ENCODE peak calls at places on chromosomes 5 and 9, in nine cellular contexts. C is HCT116, A is A549, Y is IMR-90, F is cardiac muscle cell, E is uterus, R is neural progenitor cell, P is HepG2, W is suprapubic skin. D is an unnamed sample.

GRCh38 chr5:149672701-149673455 is 57.2 kb upstream of the PPARGC1B start:
- DNase-seq in F (no peak), E (no peak), R (no peak), C (no peak), W (no peak), P (no peak), Y (no peak), A (no peak), D (no peak)

GRCh38 chr9:135907006-135907434 is 326 bp downstream of the CAMSAP1 start:
- DNase-seq in W (peak; percentile 58), A (no peak), R (peak; percentile 89), E (peak; percentile 33), C (no peak), F (peak; percentile 57), Y (peak; percentile 28), P (no peak), D (no peak)

GRCh38 chr5:150618588-150619281 is 21.7 kb upstream of the SYNPO start:
- DNase-seq in F (peak; percentile 94), A (no peak), P (no peak), W (no peak), E (peak; percentile 54), R (no peak), C (no peak), Y (peak; percentile 62), D (peak; percentile 84)

GRCh38 chr5:179234563-179235135 is 110.6 kb downstream of the ADAMTS2 start:
- DNase-seq in E (no peak), R (no peak), C (no peak), A (no peak), P (no peak), W (peak; percentile 27), Y (no peak), F (no peak), D (peak; percentile 40)

GRCh38 chr5:4540375-4541173 is 599.6 kb upstream of the ADAMTS16 start:
- DNase-seq in R (no peak), E (no peak), W (no peak), P (no peak), F (no peak), C (no peak), Y (no peak), A (no peak), D (no peak)

GRCh38 chr5:158519433-158520025 is 580.2 kb downstream of the EBF1 start:
- DNase-seq in E (no peak), W (no peak), C (no peak), Y (no peak), P (peak; percentile 75), A (no peak), R (no peak), F (no peak), D (no peak)

GRCh38 chr5:26492835-26493459 is 545.4 kb downstream of the CDH9 start:
- DNase-seq in F (no peak), C (no peak), P (no peak), A (no peak), W (no peak), R (no peak), Y (no peak), E (no peak), D (no peak)

GRCh38 chr9:71762900-71763653 is 5.2 kb downstream of the CEMIP2 start:
- DNase-seq in A (peak; percentile 71), W (no peak), F (peak; percentile 50), Y (peak; percentile 84), P (peak; percentile 82), C (no peak), R (no peak), E (no peak), D (no peak)

GRCh38 chr5:312845-313244 is 8.7 kb upstream of the AHRR start:
- DNase-seq in Y (no peak), P (no peak), A (no peak), C (no peak), E (no peak), R (no peak), F (no peak), W (peak; percentile 35), D (no peak)

GRCh38 chr5:59722875-59723274 is 170.7 kb downstream of the PDE4D start:
- DNase-seq in Y (peak; percentile 24), A (no peak), F (no peak), E (no peak), C (no peak), R (no peak), W (no peak), P (no peak), D (no peak)

GRCh38 chr5:15798006-15798405 is 298.0 kb downstream of the FBXL7 start:
- DNase-seq in A (no peak), F (peak; percentile 58), C (no peak), E (no peak), W (no peak), R (no peak), Y (no peak), P (no peak), D (no peak)

GRCh38 chr5:131495536-131496399 is 139.3 kb downstream of the RAPGEF6 start:
- DNase-seq in W (no peak), R (no peak), P (no peak), F (no peak), Y (no peak), E (no peak), A (no peak), C (no peak), D (no peak)

GRCh38 chr9:122370303-122370702 is 521 bp upstream of the PTGS1 start:
- DNase-seq in R (no peak), P (no peak), A (no peak), Y (no peak), W (no peak), C (no peak), F (no peak), E (no peak), D (no peak)
- H3K4me3 ChIP-seq in R (peak overlapping the region; percentile 53), P (no peak overlapping the region), A (no peak overlapping the region), Y (peak overlapping the region; percentile 81), W (peak overlapping the region; percentile 55), C (peak overlapping the region; percentile 40), F (no peak overlapping the region), E (no peak overlapping the region), D (peak overlapping the region; percentile 66)

GRCh38 chr9:90379771-90380170 is 262.9 kb downstream of the DIRAS2 start:
- DNase-seq in Y (no peak), E (no peak), P (no peak), C (no peak), R (no peak), F (no peak), A (no peak), W (no peak), D (no peak)
- H3K27ac ChIP-seq in Y (no peak overlapping the region), E (no peak overlapping the region), P (no peak overlapping the region), C (no peak overlapping the region), R (no peak overlapping the region), F (no peak overlapping the region), A (no peak overlapping the region), W (no peak overlapping the region), D (no peak overlapping the region)

GRCh38 chr5:142548739-142549275 is 137.1 kb downstream of the FGF1 start:
- DNase-seq in Y (peak; percentile 97), C (peak; percentile 93), E (peak; percentile 54), P (peak; percentile 88), W (no peak), A (peak; percentile 79), R (peak; percentile 91), F (peak; percentile 96), D (peak; percentile 79)
- TF ChIP-seq CTCF in Y (peak; percentile 99), C (peak; percentile 99), E (peak; percentile 71), P (peak; percentile 91), W (peak; percentile 78), A (peak; percentile 98), R (peak; percentile 97), F (peak; percentile 94), D (peak; percentile 53)

DNA sequence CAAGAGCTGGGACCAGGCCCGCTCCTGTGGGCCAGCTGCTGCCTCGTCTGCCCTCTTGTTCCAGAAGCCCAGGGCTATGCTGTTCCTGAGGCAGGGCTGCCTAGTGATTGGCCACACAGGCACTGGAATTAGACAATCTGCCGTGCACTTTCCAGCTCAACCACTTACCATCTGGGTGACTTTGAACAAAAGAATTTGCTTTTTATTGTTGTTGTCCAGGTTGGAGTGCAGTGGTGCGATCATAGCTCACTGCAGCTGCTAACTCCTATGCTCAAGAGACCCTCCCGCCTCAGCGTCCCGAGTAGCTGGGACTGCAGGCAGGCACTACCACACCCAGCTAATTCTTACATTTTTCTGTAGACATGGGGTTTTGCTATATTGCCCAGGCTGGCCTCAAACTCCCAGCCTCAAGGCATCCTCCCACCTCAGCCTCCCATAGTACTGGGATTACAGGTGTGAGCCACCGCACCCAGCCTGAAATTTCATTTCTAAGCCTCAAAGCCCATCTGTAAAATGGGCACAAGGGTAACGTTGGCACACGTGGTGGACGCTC is 1.2 kb upstream of the NEK6 start:
- DNase-seq in R (peak; percentile 52), Y (peak; percentile 86), A (no peak), W (no peak), E (no peak), P (peak; percentile 39), C (no peak), F (peak; percentile 68), D (no peak)
- H3K4me3 ChIP-seq in R (no peak overlapping the region), Y (no peak overlapping the region), A (no peak overlapping the region), W (no peak overlapping the region), E (no peak overlapping the region), P (no peak overlapping the region), C (no peak overlapping the region), F (no peak overlapping the region), D (no peak overlapping the region)

GRCh38 chr5:57199866-57200265 is 26.0 kb downstream of the GPBP1 start:
- DNase-seq in A (no peak), P (no peak), C (no peak), W (no peak), F (no peak), Y (no peak), R (no peak), E (no peak), D (no peak)
- H3K27ac ChIP-seq in A (no peak overlapping the region), P (no peak overlapping the region), C (no peak overlapping the region), W (no peak overlapping the region), F (no peak overlapping the region), Y (no peak overlapping the region), R (no peak overlapping the region), E (no peak overlapping the region), D (no peak overlapping the region)

GRCh38 chr5:125310749-125311148 is 564.3 kb upstream of the ZNF608 start:
- DNase-seq in C (no peak), R (no peak), P (no peak), W (no peak), A (no peak), E (no peak), F (peak; percentile 22), Y (peak; percentile 25), D (no peak)

GRCh38 chr5:125313555-125313954 is 567.1 kb upstream of the ZNF608 start:
- DNase-seq in C (no peak), R (no peak), Y (no peak), W (no peak), P (no peak), F (no peak), E (no peak), A (no peak), D (no peak)

GRCh38 chr5:125316386-125316785 is 569.9 kb upstream of the ZNF608 start:
- DNase-seq in E (no peak), R (no peak), Y (no peak), C (no peak), P (no peak), F (peak; percentile 27), A (no peak), W (no peak), D (no peak)

GRCh38 chr5:125306741-125307140 is 560.3 kb upstream of the ZNF608 start:
- DNase-seq in E (no peak), P (no peak), A (no peak), Y (no peak), R (no peak), C (no peak), F (no peak), W (no peak), D (no peak)

DNA sequence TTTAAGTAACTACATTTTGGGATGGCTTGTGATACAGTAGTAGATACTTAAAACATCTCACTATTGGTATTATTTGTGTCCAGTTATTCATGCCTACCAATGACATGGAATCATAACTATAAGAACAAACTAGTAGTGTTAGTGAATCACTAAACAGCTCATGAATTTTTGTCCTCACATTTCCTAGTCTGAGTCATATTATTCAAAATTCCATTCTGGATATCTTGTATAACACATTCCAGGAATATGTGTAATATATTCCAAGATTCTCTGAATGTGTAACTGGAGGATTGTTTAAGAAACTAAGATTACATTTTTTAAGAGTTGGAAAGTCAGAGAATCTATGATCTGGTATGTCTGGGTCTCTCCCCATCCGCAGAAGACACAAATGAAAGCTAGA is 565.3 kb upstream of the ZNF608 start:
- DNase-seq in E (no peak), C (no peak), F (peak; percentile 85), P (no peak), A (peak; percentile 25), R (no peak), W (no peak), Y (peak; percentile 94), D (no peak)
- TF ChIP-seq CTCF in E (no peak), C (no peak), F (no peak), P (no peak), A (no peak), R (no peak), W (no peak), Y (no peak), D (no peak)